ENCODE peak calls at places on chromosome 4, in four cellular contexts. One of them, this sample, is unnamed.

GRCh38 chr4:169859366-169860216 is 101.8 kb upstream of the HPF1 start:
- DNase-seq in A549: no peak
- DNase-seq in HepG2: no peak
- DNase-seq in K562: no peak
- DNase-seq in this sample: no peak

GRCh38 chr4:136357556-136357955 is 1174.7 kb downstream of the PCDH18 start:
- DNase-seq in A549: no peak
- DNase-seq in HepG2: no peak
- DNase-seq in K562: no peak
- DNase-seq in this sample: no peak

GRCh38 chr4:11189756-11190155 is 238.9 kb downstream of the HS3ST1 start:
- DNase-seq in A549: no peak
- DNase-seq in HepG2: no peak
- DNase-seq in K562: no peak
- DNase-seq in this sample: no peak

GRCh38 chr4:7206856-7207567 is 14.7 kb downstream of the SORCS2 start:
- DNase-seq in A549: peak; percentile 55
- DNase-seq in HepG2: no peak
- DNase-seq in K562: peak; percentile 47
- DNase-seq in this sample: no peak

GRCh38 chr4:176656108-176656507 is 136.6 kb downstream of the VEGFC start:
- DNase-seq in A549: no peak
- DNase-seq in HepG2: no peak
- DNase-seq in K562: no peak
- DNase-seq in this sample: no peak

GRCh38 chr4:47221721-47222120 is 190.4 kb downstream of the GABRB1 start:
- DNase-seq in A549: no peak
- DNase-seq in HepG2: no peak
- DNase-seq in K562: no peak
- DNase-seq in this sample: no peak

GRCh38 chr4:8580321-8581093 is at the start of gene GPR78:
- DNase-seq in A549: no peak
- DNase-seq in HepG2: no peak
- DNase-seq in K562: peak; percentile 75
- DNase-seq in this sample: peak; percentile 73

GRCh38 chr4:54165438-54165837 is 63.7 kb upstream of the PDGFRA start:
- DNase-seq in A549: no peak
- DNase-seq in HepG2: peak; percentile 7
- DNase-seq in K562: no peak
- DNase-seq in this sample: no peak

GRCh38 chr4:156169861-156170260 is 216.2 kb upstream of the CTSO start:
- DNase-seq in A549: no peak
- DNase-seq in HepG2: no peak
- DNase-seq in K562: no peak
- DNase-seq in this sample: no peak

GRCh38 chr4:6824772-6825402 is 42.4 kb downstream of the KIAA0232 start:
- DNase-seq in A549: no peak
- DNase-seq in HepG2: no peak
- DNase-seq in K562: no peak
- DNase-seq in this sample: no peak

GRCh38 chr4:48127882-48128394 is 6.1 kb downstream of the TXK start:
- DNase-seq in A549: peak; percentile 49
- DNase-seq in HepG2: peak; percentile 44
- DNase-seq in K562: peak; percentile 85
- DNase-seq in this sample: peak; percentile 84

GRCh38 chr4:146637853-146638800 is 566 bp upstream of the POU4F2 start:
- DNase-seq in A549: no peak
- DNase-seq in HepG2: no peak
- DNase-seq in K562: no peak
- DNase-seq in this sample: peak; percentile 71

GRCh38 chr4:3703343-3703676 is 62.9 kb upstream of the ADRA2C start:
- DNase-seq in A549: no peak
- DNase-seq in HepG2: no peak
- DNase-seq in K562: no peak
- DNase-seq in this sample: no peak

GRCh38 chr4:105936901-105937300 is 41.6 kb downstream of the NPNT start:
- DNase-seq in A549: no peak
- DNase-seq in HepG2: no peak
- DNase-seq in K562: no peak
- DNase-seq in this sample: no peak

GRCh38 chr4:84730375-84730774 is 147.4 kb downstream of the CDS1 start:
- DNase-seq in A549: no peak
- DNase-seq in HepG2: no peak
- DNase-seq in K562: no peak
- DNase-seq in this sample: no peak

GRCh38 chr4:2388430-2389182 is 29.8 kb downstream of the ZFYVE28 start:
- DNase-seq in A549: no peak
- DNase-seq in HepG2: no peak
- DNase-seq in K562: no peak
- DNase-seq in this sample: no peak

GRCh38 chr4:11468901-11469300 is 40.2 kb upstream of the HS3ST1 start:
- DNase-seq in A549: no peak
- DNase-seq in HepG2: no peak
- DNase-seq in K562: no peak
- DNase-seq in this sample: no peak

GRCh38 chr4:173794662-173795061 is 264.6 kb upstream of the HAND2 start:
- DNase-seq in A549: no peak
- DNase-seq in HepG2: no peak
- DNase-seq in K562: no peak
- DNase-seq in this sample: no peak

GRCh38 chr4:5899881-5900280 is 7.0 kb upstream of the CRMP1 start:
- DNase-seq in A549: no peak
- DNase-seq in HepG2: no peak
- DNase-seq in K562: no peak
- DNase-seq in this sample: no peak

GRCh38 chr4:27678027-27678426 is 817.4 kb downstream of the STIM2 start:
- DNase-seq in A549: no peak
- DNase-seq in HepG2: no peak
- DNase-seq in K562: no peak
- DNase-seq in this sample: no peak

GRCh38 chr4:59339631-59340030 is 1860.5 kb upstream of the ADGRL3 start:
- DNase-seq in A549: no peak
- DNase-seq in HepG2: no peak
- DNase-seq in K562: no peak
- DNase-seq in this sample: no peak

GRCh38 chr4:13970349-13970748 is 342.8 kb upstream of the BOD1L1 start:
- DNase-seq in A549: no peak
- DNase-seq in HepG2: no peak
- DNase-seq in K562: no peak
- DNase-seq in this sample: no peak

GRCh38 chr4:24743931-24744330 is 51.4 kb upstream of the SOD3 start:
- DNase-seq in A549: no peak
- DNase-seq in HepG2: no peak
- DNase-seq in K562: no peak
- DNase-seq in this sample: no peak

GRCh38 chr4:139655116-139655515 is 10.5 kb upstream of the MGST2 start:
- DNase-seq in A549: no peak
- DNase-seq in HepG2: peak; percentile 65
- DNase-seq in K562: peak; percentile 32
- DNase-seq in this sample: no peak

GRCh38 chr4:147942729-147943128 is 210.8 kb downstream of the ARHGAP10 start:
- DNase-seq in A549: no peak
- DNase-seq in HepG2: no peak
- DNase-seq in K562: no peak
- DNase-seq in this sample: no peak

GRCh38 chr4:13244342-13244905 is 239.7 kb downstream of the RAB28 start:
- DNase-seq in A549: no peak
- DNase-seq in HepG2: no peak
- DNase-seq in K562: no peak
- DNase-seq in this sample: no peak

GRCh38 chr4:158819942-158820786 is 51.3 kb downstream of the FNIP2 start:
- DNase-seq in A549: no peak
- DNase-seq in HepG2: no peak
- DNase-seq in K562: no peak
- DNase-seq in this sample: no peak

GRCh38 chr4:151782296-151782695 is 21.5 kb upstream of the GATB start:
- DNase-seq in A549: no peak
- DNase-seq in HepG2: no peak
- DNase-seq in K562: no peak
- DNase-seq in this sample: no peak
- H3K4me2 ChIP-seq in A549: no peak overlapping the region
- H3K4me2 ChIP-seq in HepG2: no peak overlapping the region
- H3K4me2 ChIP-seq in K562: no peak overlapping the region
- H3K4me2 ChIP-seq in this sample: no peak overlapping the region

GRCh38 chr4:42638993-42639392 is 17.9 kb downstream of the ATP8A1 start:
- DNase-seq in A549: no peak
- DNase-seq in HepG2: no peak
- DNase-seq in K562: no peak
- DNase-seq in this sample: no peak

GRCh38 chr4:42637104-42637503 is 19.8 kb downstream of the ATP8A1 start:
- DNase-seq in A549: no peak
- DNase-seq in HepG2: no peak
- DNase-seq in K562: no peak
- DNase-seq in this sample: no peak

GRCh38 chr4:42637861-42638260 is 19.0 kb downstream of the ATP8A1 start:
- DNase-seq in A549: no peak
- DNase-seq in HepG2: no peak
- DNase-seq in K562: no peak
- DNase-seq in this sample: no peak

GRCh38 chr4:42638276-42638675 is 18.6 kb downstream of the ATP8A1 start:
- DNase-seq in A549: no peak
- DNase-seq in HepG2: no peak
- DNase-seq in K562: no peak
- DNase-seq in this sample: no peak

GRCh38 chr4:42636591-42636990 is 20.3 kb downstream of the ATP8A1 start:
- DNase-seq in A549: no peak
- DNase-seq in HepG2: no peak
- DNase-seq in K562: no peak
- DNase-seq in this sample: no peak
- TF ChIP-seq PHF8 in A549: no peak
- TF ChIP-seq PHF8 in HepG2: no peak
- TF ChIP-seq PHF8 in K562: no peak
- TF ChIP-seq PHF8 in this sample: no peak

GRCh38 chr4:101039367-101039766 is 308.0 kb downstream of the PPP3CA start:
- DNase-seq in A549: no peak
- DNase-seq in HepG2: no peak
- DNase-seq in K562: no peak
- DNase-seq in this sample: no peak
- H3K4me2 ChIP-seq in A549: no peak overlapping the region
- H3K4me2 ChIP-seq in HepG2: no peak overlapping the region
- H3K4me2 ChIP-seq in K562: no peak overlapping the region
- H3K4me2 ChIP-seq in this sample: no peak overlapping the region

GRCh38 chr4:98262431-98262830 is 1.2 kb downstream of the RAP1GDS1 start:
- DNase-seq in A549: no peak
- DNase-seq in HepG2: no peak
- DNase-seq in K562: peak; percentile 21
- DNase-seq in this sample: no peak

GRCh38 chr4:98260579-98261290 is 449 bp upstream of the RAP1GDS1 start:
- DNase-seq in A549: peak; percentile 82
- DNase-seq in HepG2: peak; percentile 89
- DNase-seq in K562: peak; percentile 96
- DNase-seq in this sample: peak; percentile 85

GRCh38 chr4:98267498-98267897 is 6.3 kb downstream of the RAP1GDS1 start:
- DNase-seq in A549: no peak
- DNase-seq in HepG2: no peak
- DNase-seq in K562: no peak
- DNase-seq in this sample: no peak

GRCh38 chr4:98260047-98260578 is 1.1 kb upstream of the RAP1GDS1 start:
- DNase-seq in A549: peak; percentile 36
- DNase-seq in HepG2: peak; percentile 52
- DNase-seq in K562: peak; percentile 51
- DNase-seq in this sample: no peak

GRCh38 chr4:98261291-98262271 is at the start of gene RAP1GDS1:
- DNase-seq in A549: peak; percentile 18
- DNase-seq in HepG2: peak; percentile 50
- DNase-seq in K562: peak; percentile 54
- DNase-seq in this sample: no peak
- TF ChIP-seq PHF8 in A549: peak; percentile 56
- TF ChIP-seq PHF8 in HepG2: no peak
- TF ChIP-seq PHF8 in K562: peak; percentile 56
- TF ChIP-seq PHF8 in this sample: peak; percentile 34

GRCh38 chr4:74920704-74921103 is 12.2 kb upstream of the PARM1 start:
- DNase-seq in A549: no peak
- DNase-seq in HepG2: no peak
- DNase-seq in K562: no peak
- DNase-seq in this sample: no peak
- H3K4me2 ChIP-seq in A549: no peak overlapping the region
- H3K4me2 ChIP-seq in HepG2: no peak overlapping the region
- H3K4me2 ChIP-seq in K562: no peak overlapping the region
- H3K4me2 ChIP-seq in this sample: no peak overlapping the region

GRCh38 chr4:26081795-26082498 is 167.9 kb downstream of the SMIM20 start:
- DNase-seq in A549: peak; percentile 15
- DNase-seq in HepG2: peak; percentile 32
- DNase-seq in K562: peak; percentile 57
- DNase-seq in this sample: no peak
- TF ChIP-seq PHF8 in A549: no peak
- TF ChIP-seq PHF8 in HepG2: no peak
- TF ChIP-seq PHF8 in K562: no peak
- TF ChIP-seq PHF8 in this sample: no peak

GRCh38 chr4:128241425-128241913 is 46.1 kb downstream of the PGRMC2 start:
- DNase-seq in A549: peak; percentile 17
- DNase-seq in HepG2: peak; percentile 57
- DNase-seq in K562: no peak
- DNase-seq in this sample: peak; percentile 9
- H3K4me2 ChIP-seq in A549: peak overlapping the region; percentile 56
- H3K4me2 ChIP-seq in HepG2: peak overlapping the region; percentile 71
- H3K4me2 ChIP-seq in K562: no peak overlapping the region
- H3K4me2 ChIP-seq in this sample: no peak overlapping the region

GRCh38 chr4:115315182-115315581 is 201.8 kb upstream of the NDST4 start:
- DNase-seq in A549: no peak
- DNase-seq in HepG2: no peak
- DNase-seq in K562: no peak
- DNase-seq in this sample: no peak
- TF ChIP-seq PHF8 in A549: no peak
- TF ChIP-seq PHF8 in HepG2: no peak
- TF ChIP-seq PHF8 in K562: no peak
- TF ChIP-seq PHF8 in this sample: no peak

DNA sequence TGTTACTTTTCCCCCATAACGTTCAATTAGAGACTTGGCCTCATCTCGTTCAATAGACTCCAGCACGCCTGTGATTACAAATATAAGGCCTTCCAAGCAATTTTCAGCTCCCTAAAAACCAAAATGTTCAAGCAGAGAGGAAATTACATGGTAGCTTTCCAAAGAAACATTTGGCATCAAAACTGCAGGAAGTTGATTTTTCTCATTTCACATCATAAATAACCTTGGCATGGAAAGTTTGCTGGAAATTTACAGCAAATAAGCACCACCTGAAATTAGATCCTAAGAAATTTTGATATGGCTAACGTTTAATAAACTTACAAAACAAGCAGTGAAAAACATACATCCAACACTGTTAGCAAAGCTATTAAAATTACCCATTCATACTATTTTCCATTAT is 53.3 kb downstream of the RFC1 start:
- DNase-seq in A549: no peak
- DNase-seq in HepG2: no peak
- DNase-seq in K562: no peak
- DNase-seq in this sample: no peak
- H3K4me2 ChIP-seq in A549: no peak overlapping the region
- H3K4me2 ChIP-seq in HepG2: no peak overlapping the region
- H3K4me2 ChIP-seq in K562: no peak overlapping the region
- H3K4me2 ChIP-seq in this sample: no peak overlapping the region

This sample was measured in H1.